ENCODE peak calls at places on chromosomes 12 and 14, in four cellular contexts. H is HepG2, U is GM12878, T is K562. W is an unnamed sample.

GRCh38 chr12:96810057-96810456 is 97.0 kb upstream of the NEDD1 start:
- DNase-seq in H (no peak), U (no peak), T (no peak), W (no peak)

GRCh38 chr12:111046896-111047295 is 126.5 kb upstream of the MYL2 start:
- DNase-seq in H (no peak), U (no peak), T (no peak), W (no peak)

GRCh38 chr14:58395815-58396626 is at the start of gene TOMM20L:
- DNase-seq in H (peak), U (no peak), T (peak), W (peak)

GRCh38 chr12:58425481-58426392 is 484.4 kb downstream of the ATP23 start:
- DNase-seq in H (peak), U (peak), T (no peak), W (peak)

GRCh38 chr14:73785336-73785833 is 66.2 kb upstream of the PTGR2 start:
- DNase-seq in H (peak), U (no peak), T (no peak), W (no peak)

GRCh38 chr14:90839024-90839888 is 23.0 kb upstream of the TTC7B start:
- DNase-seq in H (no peak), U (no peak), T (no peak), W (no peak)

GRCh38 chr12:89975578-89975977 is 266.9 kb upstream of the ATP2B1 start:
- DNase-seq in H (no peak), U (no peak), T (no peak), W (no peak)

GRCh38 chr12:58069268-58069967 is 128.1 kb downstream of the ATP23 start:
- DNase-seq in H (no peak), U (no peak), T (no peak), W (no peak)

GRCh38 chr12:95998611-95999300 is 2.6 kb upstream of the HAL start:
- DNase-seq in H (peak), U (peak), T (peak), W (peak)

GRCh38 chr14:22296722-22297121 is 292.3 kb downstream of the DAD1 start:
- DNase-seq in H (peak), U (no peak), T (no peak), W (no peak)

GRCh38 chr12:19070341-19070740 is 59.2 kb upstream of the PLEKHA5 start:
- DNase-seq in H (no peak), U (no peak), T (no peak), W (no peak)

GRCh38 chr12:116700066-116700465 is 37.8 kb downstream of the SPRING1 start:
- DNase-seq in H (no peak), U (no peak), T (no peak), W (no peak)

GRCh38 chr12:30308010-30308717 is 387.5 kb downstream of the IPO8 start:
- DNase-seq in H (no peak), U (no peak), T (no peak), W (no peak)

GRCh38 chr12:115176741-115177400 is 492.9 kb upstream of the TBX3 start:
- DNase-seq in H (no peak), U (no peak), T (no peak), W (no peak)

GRCh38 chr14:98903371-98903770 is 368.6 kb downstream of the BCL11B start:
- DNase-seq in H (no peak), U (no peak), T (no peak), W (no peak)

GRCh38 chr12:49777800-49778748 is 36.7 kb downstream of the TMBIM6 start:
- DNase-seq in H (peak), U (no peak), T (peak), W (peak)

GRCh38 chr12:54680374-54680773 is 32.2 kb upstream of the DCD start:
- DNase-seq in H (peak), U (no peak), T (peak), W (peak)

GRCh38 chr12:52774629-52775250 is 2.4 kb downstream of the KRT76 start:
- DNase-seq in H (no peak), U (no peak), T (no peak), W (no peak)

GRCh38 chr12:15227004-15227679 is 5.9 kb upstream of the RERG start:
- DNase-seq in H (peak), U (no peak), T (peak), W (peak)

GRCh38 chr14:74478996-74479635 is 14.0 kb downstream of the NPC2 start:
- DNase-seq in H (peak), U (no peak), T (no peak), W (no peak)

GRCh38 chr14:42994001-42994736 is 1387.5 kb downstream of the LRFN5 start:
- DNase-seq in H (no peak), U (no peak), T (no peak), W (no peak)

GRCh38 chr12:55901881-55902490 is 25.7 kb downstream of the PYM1 start:
- DNase-seq in H (no peak), U (no peak), T (no peak), W (no peak)

GRCh38 chr12:107287436-107288413 is 194.4 kb upstream of the CRY1 start:
- DNase-seq in H (no peak), U (no peak), T (no peak), W (no peak)

GRCh38 chr12:30847259-30847658 is 79.3 kb upstream of the TSPAN11 start:
- DNase-seq in H (peak), U (peak), T (peak), W (no peak)

GRCh38 chr14:61438860-61439765 is 117.7 kb downstream of the PRKCH start:
- DNase-seq in H (peak), U (peak), T (no peak), W (peak)

GRCh38 chr12:40314927-40315326 is 90.1 kb downstream of the LRRK2 start:
- DNase-seq in H (no peak), U (no peak), T (no peak), W (no peak)

DNA sequence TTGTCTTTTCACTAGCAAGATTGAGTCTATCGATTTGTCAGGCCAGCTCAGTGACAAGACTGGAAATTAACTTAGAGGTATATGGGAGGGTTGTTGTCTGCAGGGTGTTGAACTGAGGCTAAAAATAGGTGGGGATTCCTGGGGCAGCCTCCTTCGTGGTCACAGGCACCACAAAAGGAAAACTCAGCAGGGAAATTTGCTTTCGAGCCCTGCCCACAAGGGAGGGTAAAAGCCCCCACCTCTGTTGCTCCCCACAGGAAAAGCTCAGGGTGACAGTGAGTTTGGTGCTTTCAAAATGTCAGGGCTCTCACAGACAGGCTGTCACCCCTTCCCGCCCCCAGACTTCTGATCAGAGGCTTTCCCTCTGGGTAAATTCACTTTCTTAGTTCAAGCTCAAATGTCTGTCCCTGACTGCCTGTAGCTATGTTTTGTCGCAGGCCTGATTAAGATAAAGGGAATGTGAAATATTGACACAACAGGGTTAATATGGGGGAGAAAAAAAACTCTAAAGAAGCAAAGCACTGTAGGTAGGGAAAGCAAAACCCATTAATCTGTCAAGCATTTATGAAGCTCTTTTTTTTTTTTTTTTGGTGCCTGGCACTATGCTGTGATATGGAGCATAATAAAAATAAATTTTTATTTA is 11.7 kb upstream of the NFKBIA start:
- DNase-seq in H (no peak), U (peak), T (no peak), W (no peak)
- TF ChIP-seq NR2C2 in H (no peak), U (no peak), T (no peak), W (no peak)

GRCh38 chr14:65751510-65751909 is 339.0 kb downstream of the FUT8 start:
- DNase-seq in H (no peak), U (no peak), T (no peak), W (no peak)
- TF ChIP-seq ATF3 in H (no peak), U (no peak), T (no peak), W (no peak)

DNA sequence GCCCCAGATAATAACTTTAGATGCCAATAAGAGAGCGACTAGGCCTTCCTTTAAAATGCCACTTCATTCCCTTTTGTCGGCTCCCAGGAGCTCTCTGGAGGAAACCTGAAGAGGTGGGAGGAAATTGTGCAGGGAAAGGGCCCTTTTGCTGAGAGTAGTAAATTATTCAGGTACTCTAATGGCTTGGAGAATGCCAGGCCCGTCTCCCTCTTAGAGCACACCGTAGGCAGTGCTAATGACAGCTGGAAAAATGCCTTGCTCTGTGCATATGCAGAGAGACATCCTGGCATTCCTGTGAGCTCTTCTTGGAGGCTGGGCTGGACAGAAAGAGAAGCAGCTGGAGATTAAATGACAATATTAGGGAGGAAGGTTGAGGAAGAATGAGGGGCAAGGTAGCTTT is 115.0 kb upstream of the RPH3A start:
- DNase-seq in H (no peak), U (no peak), T (no peak), W (peak)
- TF ChIP-seq NR2C2 in H (no peak), U (no peak), T (no peak), W (no peak)

GRCh38 chr14:39015360-39015961 is 87.6 kb downstream of the SEC23A start:
- DNase-seq in H (peak), U (no peak), T (peak), W (peak)
- TF ChIP-seq ATF3 in H (no peak), U (no peak), T (no peak), W (no peak)

DNA sequence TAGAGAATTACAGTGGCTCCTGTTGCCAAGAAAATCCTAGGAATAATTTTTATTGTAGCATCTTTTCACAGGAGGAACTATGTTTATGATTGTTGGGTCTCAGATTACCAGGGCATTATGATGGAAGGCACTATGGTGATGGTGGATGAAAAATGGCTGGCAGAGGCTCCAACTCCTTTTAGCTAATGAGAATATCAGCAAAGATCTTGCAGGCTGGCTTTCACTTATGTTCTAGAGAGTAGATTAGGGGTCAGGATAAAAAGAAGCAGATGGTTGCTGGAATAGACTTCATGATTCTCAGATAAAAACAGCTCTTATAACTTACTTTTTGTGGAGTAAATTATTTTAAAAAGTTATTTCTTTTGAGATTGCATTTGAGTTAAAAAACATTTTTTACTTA is 501.9 kb downstream of the TRHDE start:
- DNase-seq in H (no peak), U (no peak), T (no peak), W (no peak)
- TF ChIP-seq NR2C2 in H (no peak), U (no peak), T (no peak), W (no peak)

GRCh38 chr12:121255433-121255832 is 41.1 kb downstream of the CAMKK2 start:
- DNase-seq in H (no peak), U (no peak), T (no peak), W (no peak)
- TF ChIP-seq ATF3 in H (no peak), U (no peak), T (no peak), W (no peak)

GRCh38 chr12:6201775-6202292 is 1.6 kb downstream of the CD9 start:
- DNase-seq in H (no peak), U (no peak), T (no peak), W (no peak)
- TF ChIP-seq NR2C2 in H (no peak), U (no peak), T (no peak), W (no peak)

DNA sequence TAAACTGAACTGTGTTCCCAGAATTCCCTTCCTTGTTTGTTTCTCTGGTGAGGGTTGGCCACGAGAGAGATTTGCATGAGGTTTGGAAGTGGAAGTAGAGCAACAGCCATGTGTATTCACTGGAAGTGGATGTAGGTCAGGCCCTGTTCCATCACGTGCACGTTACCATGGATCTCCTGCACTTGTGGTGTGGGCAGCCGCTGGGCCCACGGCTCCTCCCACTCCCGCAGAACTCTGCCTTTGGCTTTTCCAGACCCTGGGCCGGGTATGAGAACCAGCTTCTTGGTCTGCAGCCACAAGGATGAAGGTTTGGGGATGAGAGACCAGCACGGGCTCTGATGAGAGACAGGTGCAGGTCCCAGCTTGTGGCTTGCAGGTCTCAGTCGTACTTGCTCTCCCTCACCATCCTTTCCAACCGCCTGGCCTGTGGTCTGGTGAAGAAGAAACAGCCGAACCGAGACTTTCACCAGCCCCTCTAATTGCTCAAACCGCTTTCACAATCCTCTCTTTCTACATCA is 94.9 kb downstream of the DUSP16 start:
- DNase-seq in H (no peak), U (no peak), T (no peak), W (no peak)
- TF ChIP-seq ATF3 in H (no peak), U (no peak), T (no peak), W (no peak)

W was measured in WTC11.